ENCODE peak calls at places on chromosome 7, in five cellular contexts. One of them, this sample, is unnamed.

GRCh38 chr7:106068986-106069385 is 43.1 kb downstream of the SYPL1 start:
- DNase-seq in RWPE1: no peak
- DNase-seq in LNCaP clone FGC: peak; percentile 80
- DNase-seq in NCI-H1105: no peak
- DNase-seq in T47D: no peak
- DNase-seq in this sample: no peak

GRCh38 chr7:97174308-97174707 is 56.8 kb downstream of the SDHAF3 start:
- DNase-seq in RWPE1: no peak
- DNase-seq in LNCaP clone FGC: no peak
- DNase-seq in NCI-H1105: no peak
- DNase-seq in T47D: no peak
- DNase-seq in this sample: no peak

GRCh38 chr7:43873300-43873699 is 4.0 kb upstream of the MRPS24 start:
- DNase-seq in RWPE1: peak; percentile 78
- DNase-seq in LNCaP clone FGC: no peak
- DNase-seq in NCI-H1105: no peak
- DNase-seq in T47D: no peak
- DNase-seq in this sample: no peak

GRCh38 chr7:7970620-7971307 is 2.2 kb downstream of the GLCCI1 start:
- DNase-seq in RWPE1: no peak
- DNase-seq in LNCaP clone FGC: no peak
- DNase-seq in NCI-H1105: peak; percentile 23
- DNase-seq in T47D: peak; percentile 28
- DNase-seq in this sample: no peak

GRCh38 chr7:44884553-44885393 is 557 bp downstream of the PURB start:
- DNase-seq in RWPE1: no peak
- DNase-seq in LNCaP clone FGC: peak; percentile 17
- DNase-seq in NCI-H1105: peak; percentile 33
- DNase-seq in T47D: no peak
- DNase-seq in this sample: peak; percentile 79

GRCh38 chr7:12713625-12714435 is 26.4 kb downstream of the ARL4A start:
- DNase-seq in RWPE1: no peak
- DNase-seq in LNCaP clone FGC: no peak
- DNase-seq in NCI-H1105: no peak
- DNase-seq in T47D: no peak
- DNase-seq in this sample: no peak

GRCh38 chr7:120402801-120403200 is 129.8 kb downstream of the KCND2 start:
- DNase-seq in RWPE1: peak; percentile 1
- DNase-seq in LNCaP clone FGC: no peak
- DNase-seq in NCI-H1105: no peak
- DNase-seq in T47D: no peak
- DNase-seq in this sample: no peak

GRCh38 chr7:98228801-98229200 is 17.6 kb downstream of the BHLHA15 start:
- DNase-seq in RWPE1: no peak
- DNase-seq in LNCaP clone FGC: no peak
- DNase-seq in NCI-H1105: no peak
- DNase-seq in T47D: no peak
- DNase-seq in this sample: no peak

GRCh38 chr7:134703781-134704180 is 57.1 kb downstream of the BPGM start:
- DNase-seq in RWPE1: no peak
- DNase-seq in LNCaP clone FGC: no peak
- DNase-seq in NCI-H1105: no peak
- DNase-seq in T47D: no peak
- DNase-seq in this sample: no peak

GRCh38 chr7:105013818-105014724 is at the start of gene KMT2E:
- DNase-seq in RWPE1: peak; percentile 69
- DNase-seq in LNCaP clone FGC: peak; percentile 47
- DNase-seq in NCI-H1105: peak; percentile 86
- DNase-seq in T47D: no peak
- DNase-seq in this sample: peak; percentile 97

GRCh38 chr7:37977243-37977642 is 56.8 kb downstream of the EPDR1 start:
- DNase-seq in RWPE1: no peak
- DNase-seq in LNCaP clone FGC: no peak
- DNase-seq in NCI-H1105: no peak
- DNase-seq in T47D: no peak
- DNase-seq in this sample: no peak